ENCODE peak calls at places on chromosomes 12 and 14, in seven cellular contexts. N is coronary artery; K is HS-5; T is thoracic aorta; X is glutamatergic neuron; C is CD8-positive, alpha-beta T cell; B is stimulated activated CD8-positive, alpha-beta memory T cell treated with anti-CD3 and anti-CD28 coated beads, Interleukin-7, amount 100 ng/mL, for 48 hours. V is an unnamed sample.

GRCh38 chr12:89138048-89138852 is 214.1 kb downstream of the DUSP6 start:
- DNase-seq in T (no peak), N (no peak), B (peak; percentile 43), X (no peak), K (no peak), C (no peak), V (no peak)

GRCh38 chr12:117192057-117192456 is 1.8 kb upstream of the FBXO21 start:
- DNase-seq in N (no peak), B (no peak), T (no peak), X (no peak), K (no peak), C (no peak), V (no peak)

GRCh38 chr12:93176166-93176565 is 201.6 kb upstream of the NUDT4 start:
- DNase-seq in C (no peak), K (no peak), X (no peak), T (no peak), B (no peak), N (no peak), V (no peak)

GRCh38 chr14:102138535-102138934 is 1.2 kb upstream of the WDR20 start:
- DNase-seq in C (no peak), K (no peak), B (no peak), N (no peak), T (no peak), X (no peak), V (no peak)

GRCh38 chr12:112112423-112113132 is 4.0 kb upstream of the NAA25 start:
- DNase-seq in X (no peak), K (no peak), C (no peak), B (no peak), T (no peak), N (no peak), V (peak; percentile 78)

GRCh38 chr12:11954181-11954580 is 116.6 kb upstream of the BCL2L14 start:
- DNase-seq in X (no peak), K (no peak), T (no peak), C (no peak), B (no peak), N (no peak), V (no peak)

GRCh38 chr12:124340080-124340900 is 45.4 kb downstream of the RFLNA start:
- DNase-seq in K (no peak), X (no peak), N (no peak), B (no peak), T (no peak), C (no peak), V (no peak)

GRCh38 chr14:101475468-101476257 is 85.6 kb upstream of the DIO3 start:
- DNase-seq in C (no peak), X (no peak), N (peak; percentile 70), K (peak; percentile 79), T (no peak), B (no peak), V (no peak)

GRCh38 chr12:27766587-27766986 is 13.4 kb upstream of the KLHL42 start:
- DNase-seq in B (no peak), K (no peak), C (no peak), X (no peak), N (no peak), T (no peak), V (no peak)

GRCh38 chr12:104582739-104583138 is 126.0 kb downstream of the CHST11 start:
- DNase-seq in K (no peak), T (no peak), X (no peak), B (no peak), C (no peak), N (no peak), V (no peak)

GRCh38 chr12:30795660-30796507 is 41.1 kb upstream of the CAPRIN2 start:
- DNase-seq in X (peak; percentile 79), C (peak; percentile 48), K (peak; percentile 64), B (peak; percentile 80), T (peak; percentile 66), N (peak; percentile 82), V (no peak)

GRCh38 chr14:90381999-90382451 is 14.8 kb upstream of the CALM1 start:
- DNase-seq in C (peak; percentile 25), X (peak; percentile 33), N (no peak), B (no peak), K (no peak), T (no peak), V (no peak)

GRCh38 chr14:25463475-25463874 is 413.5 kb upstream of the STXBP6 start:
- DNase-seq in C (no peak), X (no peak), T (no peak), K (no peak), N (no peak), B (no peak), V (no peak)

GRCh38 chr12:51482808-51483532 is 58.3 kb downstream of the SLC4A8 start:
- DNase-seq in T (no peak), C (peak; percentile 25), N (no peak), K (no peak), B (peak; percentile 2), X (no peak), V (no peak)

GRCh38 chr12:124466200-124467128 is 100.9 kb downstream of the NCOR2 start:
- DNase-seq in B (peak; percentile 84), C (peak; percentile 88), K (no peak), N (no peak), X (no peak), T (no peak), V (no peak)

GRCh38 chr14:65433157-65433556 is 20.6 kb downstream of the FUT8 start:
- DNase-seq in C (no peak), T (no peak), B (no peak), X (no peak), N (no peak), K (no peak), V (no peak)

GRCh38 chr12:2535583-2536187 is 259.1 kb upstream of the FKBP4 start:
- DNase-seq in X (no peak), K (no peak), T (no peak), C (no peak), B (no peak), N (no peak), V (no peak)

GRCh38 chr12:124655317-124656213 is 88.2 kb upstream of the NCOR2 start:
- DNase-seq in T (no peak), B (no peak), X (peak; percentile 87), N (peak; percentile 90), K (peak; percentile 33), C (no peak), V (no peak)

GRCh38 chr14:36504805-36505192 is 15.2 kb downstream of the NKX2-1 start:
- DNase-seq in C (no peak), B (no peak), N (no peak), X (no peak), K (no peak), T (no peak), V (no peak)

GRCh38 chr14:89779707-89780106 is 174.8 kb downstream of the EFCAB11 start:
- DNase-seq in K (no peak), B (no peak), T (no peak), N (no peak), X (peak; percentile 21), C (no peak), V (no peak)

GRCh38 chr14:65170768-65171251 is 68.5 kb upstream of the MAX start:
- DNase-seq in T (no peak), X (peak; percentile 52), N (no peak), C (peak; percentile 23), B (peak; percentile 26), K (no peak), V (no peak)

V was measured in epithelial cell of prostate.